ENCODE peak calls at places on chromosome 21, in nine cellular contexts. Y, X, T, M, B, V, Z, A and L are unnamed samples.

GRCh38 chr21:16196521-16197208 is 466.9 kb downstream of the USP25 start:
- DNase-seq in Y (no peak), X (no peak), T (no peak), M (no peak), B (no peak), V (no peak), Z (no peak), A (no peak), L (no peak)

GRCh38 chr21:38804617-38805281 is 980 bp upstream of the ETS2 start:
- DNase-seq in Y (no peak), X (no peak), T (no peak), M (peak; percentile 89), B (no peak), V (peak; percentile 83), Z (no peak), A (no peak), L (peak; percentile 83)

GRCh38 chr21:39685236-39685635 is 59.7 kb upstream of the IGSF5 start:
- DNase-seq in Y (no peak), X (no peak), T (no peak), M (no peak), B (no peak), V (no peak), Z (no peak), A (no peak), L (no peak)

GRCh38 chr21:44529011-44529421 is 11.0 kb downstream of the KRTAP10-1 start:
- DNase-seq in Y (no peak), X (no peak), T (no peak), M (no peak), B (no peak), V (no peak), Z (no peak), A (no peak), L (peak; percentile 69)

GRCh38 chr21:41387824-41388223 is 26.0 kb downstream of the MX2 start:
- DNase-seq in Y (no peak), X (no peak), T (no peak), M (no peak), B (no peak), V (no peak), Z (no peak), A (no peak), L (no peak)

GRCh38 chr21:36456714-36457399 is 23.1 kb downstream of the CLDN14 start:
- DNase-seq in Y (no peak), X (no peak), T (no peak), M (no peak), B (no peak), V (no peak), Z (no peak), A (no peak), L (no peak)

GRCh38 chr21:26513212-26513611 is 59.9 kb downstream of the CYYR1 start:
- DNase-seq in Y (no peak), X (no peak), T (no peak), M (no peak), B (no peak), V (peak; percentile 58), Z (no peak), A (no peak), L (peak; percentile 68)

GRCh38 chr21:42652527-42653491 is 612 bp upstream of the PDE9A start:
- DNase-seq in Y (peak; percentile 39), X (no peak), T (no peak), M (peak; percentile 84), B (no peak), V (peak; percentile 51), Z (no peak), A (no peak), L (peak; percentile 81)

GRCh38 chr21:25670726-25671125 is 31.7 kb downstream of the JAM2 start:
- DNase-seq in Y (no peak), X (no peak), T (no peak), M (no peak), B (no peak), V (peak; percentile 45), Z (no peak), A (no peak), L (no peak)

GRCh38 chr21:37620401-37620800 is 253.8 kb downstream of the DYRK1A start:
- DNase-seq in Y (no peak), X (no peak), T (no peak), M (no peak), B (no peak), V (peak; percentile 36), Z (no peak), A (no peak), L (no peak)

GRCh38 chr21:31410763-31411278 is 66.8 kb upstream of the TIAM1 start:
- DNase-seq in Y (no peak), X (no peak), T (no peak), M (no peak), B (peak; percentile 9), V (no peak), Z (no peak), A (no peak), L (no peak)